ENCODE peak calls at places on chromosomes 16 and 17, in five cellular contexts. Z, P, I, K and L are unnamed samples.

GRCh38 chr16:73365010-73365409 is 317.1 kb upstream of the ZFHX3 start:
- DNase-seq in Z (no peak), P (peak), I (no peak), K (no peak), L (peak)

GRCh38 chr17:69575346-69575761 is 160.9 kb downstream of the MAP2K6 start:
- DNase-seq in Z (peak), P (peak), I (peak), K (no peak), L (peak)

GRCh38 chr17:50150354-50151040 is at the start of gene PPP1R9B:
- DNase-seq in Z (no peak), P (no peak), I (no peak), K (no peak), L (no peak)

GRCh38 chr16:52460652-52461172 is 86.2 kb downstream of the TOX3 start:
- DNase-seq in Z (no peak), P (no peak), I (no peak), K (no peak), L (no peak)

GRCh38 chr17:60093694-60094093 is 15.0 kb upstream of the HEATR6 start:
- DNase-seq in Z (no peak), P (no peak), I (no peak), K (no peak), L (no peak)

GRCh38 chr17:61335105-61335844 is 64.4 kb upstream of the TBX2 start:
- DNase-seq in Z (no peak), P (peak), I (peak), K (no peak), L (peak)

GRCh38 chr17:71655542-71655941 is 465.3 kb upstream of the SOX9 start:
- DNase-seq in Z (no peak), P (no peak), I (no peak), K (no peak), L (no peak)

GRCh38 chr17:34412022-34412421 is 49.0 kb upstream of the CCL1 start:
- DNase-seq in Z (no peak), P (no peak), I (no peak), K (no peak), L (no peak)

GRCh38 chr16:30395155-30395991 is at the start of gene ZNF48:
- DNase-seq in Z (peak), P (peak), I (peak), K (peak), L (peak)

GRCh38 chr17:62852195-62852594 is 44.1 kb upstream of the MARCHF10 start:
- DNase-seq in Z (peak), P (no peak), I (no peak), K (no peak), L (no peak)

GRCh38 chr16:62909597-62909996 is 873.4 kb upstream of the CDH8 start:
- DNase-seq in Z (no peak), P (no peak), I (no peak), K (no peak), L (no peak)

GRCh38 chr16:69772560-69773254 is 10.6 kb downstream of the WWP2 start:
- DNase-seq in Z (no peak), P (no peak), I (peak), K (no peak), L (no peak)

GRCh38 chr17:83053779-83054451 is 25.5 kb upstream of the METRNL start:
- DNase-seq in Z (no peak), P (no peak), I (no peak), K (peak), L (no peak)

GRCh38 chr16:52964290-52964689 is 88.4 kb downstream of the CHD9NB start:
- DNase-seq in Z (no peak), P (no peak), I (no peak), K (no peak), L (peak)

GRCh38 chr17:80123791-80124190 is 22.4 kb downstream of the GAA start:
- DNase-seq in Z (peak), P (peak), I (peak), K (peak), L (no peak)

GRCh38 chr16:78984324-78984723 is 616.2 kb downstream of the MAF start:
- DNase-seq in Z (peak), P (no peak), I (no peak), K (no peak), L (no peak)

GRCh38 chr16:47848481-47849109 is 307.2 kb downstream of the ABCC12 start:
- DNase-seq in Z (peak), P (peak), I (peak), K (no peak), L (peak)

GRCh38 chr17:61325382-61326073 is 74.1 kb upstream of the TBX2 start:
- DNase-seq in Z (no peak), P (peak), I (peak), K (no peak), L (no peak)

GRCh38 chr16:89873822-89874689 is 664 bp downstream of the TCF25 start:
- DNase-seq in Z (peak), P (peak), I (peak), K (peak), L (peak)

GRCh38 chr16:57977418-57978069 is 6.6 kb upstream of the CNGB1 start:
- DNase-seq in Z (no peak), P (no peak), I (no peak), K (no peak), L (no peak)

GRCh38 chr17:43830510-43831145 is 2.3 kb downstream of the MPP3 start:
- DNase-seq in Z (no peak), P (no peak), I (no peak), K (no peak), L (no peak)

GRCh38 chr16:73171380-73171779 is 123.5 kb upstream of the ZFHX3 start:
- DNase-seq in Z (peak), P (no peak), I (no peak), K (no peak), L (no peak)

GRCh38 chr16:66603537-66604375 is 748 bp upstream of the CMTM3 start:
- DNase-seq in Z (no peak), P (peak), I (peak), K (no peak), L (peak)

GRCh38 chr17:33674685-33675084 is 381.6 kb upstream of the ASIC2 start:
- DNase-seq in Z (peak), P (peak), I (peak), K (peak), L (peak)

GRCh38 chr16:70746708-70747424 is 54.1 kb downstream of the VAC14 start:
- DNase-seq in Z (peak), P (peak), I (peak), K (peak), L (peak)

DNA sequence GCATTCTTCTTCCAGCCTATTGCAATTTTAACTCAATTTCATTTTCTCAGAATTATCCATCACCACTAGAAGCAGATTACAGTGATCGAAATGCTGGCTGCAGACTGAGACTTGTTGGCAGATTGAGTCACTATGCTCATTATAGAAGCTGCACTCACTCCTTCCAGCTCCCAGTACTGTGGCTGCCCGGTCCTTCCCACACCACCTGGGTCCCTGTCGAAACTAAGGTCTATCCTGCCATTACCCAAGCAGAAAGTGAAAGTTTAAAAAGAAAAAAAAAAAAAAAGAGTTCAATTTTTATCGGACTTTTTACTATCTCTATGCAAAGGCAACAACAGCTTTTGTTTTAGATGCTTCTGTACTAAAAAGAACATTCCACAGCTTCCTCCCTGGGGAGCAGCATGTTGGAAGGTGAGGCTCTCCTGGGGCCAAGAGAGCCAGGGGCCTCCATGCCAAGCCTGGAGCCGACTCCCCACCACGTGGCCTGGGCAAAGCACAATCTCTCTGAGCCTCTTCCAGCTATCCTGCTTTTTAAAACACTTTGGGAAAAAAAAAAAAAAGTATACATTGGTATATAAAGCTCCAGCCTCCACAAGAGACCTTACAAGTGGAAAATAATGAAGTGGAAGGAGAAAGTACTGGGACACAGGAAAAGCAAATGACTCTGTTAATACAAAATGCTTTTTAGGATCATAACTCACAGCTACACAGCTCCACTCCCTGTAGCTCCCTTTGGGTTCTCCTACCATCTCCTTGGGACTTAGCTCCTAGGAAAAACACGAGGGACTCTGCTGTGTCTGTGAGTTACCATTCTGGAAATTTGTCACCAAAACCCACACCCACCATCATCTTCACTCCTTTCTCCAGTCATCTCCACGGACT is 77.8 kb downstream of the USP31 start:
- DNase-seq in Z (peak), P (peak), I (peak), K (no peak), L (peak)
- H3K4me3 ChIP-seq in Z (no peak), P (no peak), I (no peak), K (no peak), L (peak)

DNA sequence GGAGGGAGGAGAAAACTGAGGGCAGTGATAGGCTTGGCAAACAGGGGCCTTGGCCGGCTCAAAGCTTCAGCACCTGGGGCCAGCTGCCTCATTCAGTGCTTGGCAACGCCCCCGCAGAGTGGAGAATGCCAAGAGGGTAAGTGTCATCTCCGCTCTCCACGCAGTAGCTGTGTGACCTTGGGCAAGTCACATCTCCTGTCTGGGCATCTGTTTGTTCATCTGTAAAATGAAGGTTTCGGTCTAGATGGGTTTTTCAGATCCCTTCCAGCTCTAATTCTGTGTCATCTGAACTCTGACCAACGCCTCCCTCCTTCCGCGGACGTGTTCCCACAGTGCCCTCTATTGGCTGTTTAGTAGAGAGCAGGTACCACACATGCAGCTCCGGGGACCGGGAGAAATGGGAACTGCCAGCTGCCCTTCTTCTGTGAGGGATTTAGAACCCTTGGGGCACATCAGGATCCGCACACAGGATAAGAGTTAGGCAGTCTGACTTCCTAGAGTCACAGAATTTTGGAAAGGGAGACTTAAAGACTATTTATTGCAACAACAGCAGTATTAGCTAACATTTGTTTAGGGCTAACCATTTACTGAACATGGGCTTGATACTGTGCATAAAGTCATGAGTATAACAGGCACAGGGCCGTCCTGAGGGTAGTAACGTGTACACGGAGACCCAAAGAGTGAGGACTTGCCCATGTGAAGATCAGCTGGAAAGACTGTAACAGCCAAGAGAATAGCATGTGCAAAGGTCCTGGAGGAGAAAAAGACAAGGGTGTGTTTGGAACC is 26.8 kb downstream of the GP2 start:
- DNase-seq in Z (peak), P (peak), I (peak), K (peak), L (peak)
- TF ChIP-seq CTCF in Z (peak), P (peak), I (peak), K (peak), L (peak)

DNA sequence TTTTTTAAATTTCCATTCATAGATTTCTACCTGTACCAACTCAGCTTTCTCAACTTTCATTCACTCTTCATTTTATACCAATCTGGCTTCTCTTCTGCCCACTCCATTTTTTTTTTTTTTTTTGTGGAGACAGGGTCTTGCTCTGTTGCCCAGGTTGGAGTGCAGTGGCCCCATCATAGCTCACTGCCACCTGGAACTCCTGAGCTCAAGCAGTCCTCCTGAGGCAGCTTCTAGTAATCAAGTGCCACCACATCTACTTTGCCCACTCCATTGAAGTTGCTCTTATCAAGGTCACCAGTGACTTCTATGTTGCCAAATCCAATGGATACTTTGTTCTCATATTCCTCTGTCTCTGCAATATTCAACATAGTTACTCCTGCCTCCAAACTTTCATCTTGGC is 1.7 kb downstream of the SUPT6H start:
- DNase-seq in Z (no peak), P (no peak), I (no peak), K (no peak), L (no peak)
- H3K4me3 ChIP-seq in Z (no peak), P (no peak), I (no peak), K (no peak), L (no peak)

GRCh38 chr17:6471531-6472465 is 27.5 kb downstream of the PIMREG start:
- DNase-seq in Z (peak), P (peak), I (peak), K (no peak), L (peak)
- TF ChIP-seq CTCF in Z (peak), P (peak), I (no peak), K (no peak), L (no peak)

DNA sequence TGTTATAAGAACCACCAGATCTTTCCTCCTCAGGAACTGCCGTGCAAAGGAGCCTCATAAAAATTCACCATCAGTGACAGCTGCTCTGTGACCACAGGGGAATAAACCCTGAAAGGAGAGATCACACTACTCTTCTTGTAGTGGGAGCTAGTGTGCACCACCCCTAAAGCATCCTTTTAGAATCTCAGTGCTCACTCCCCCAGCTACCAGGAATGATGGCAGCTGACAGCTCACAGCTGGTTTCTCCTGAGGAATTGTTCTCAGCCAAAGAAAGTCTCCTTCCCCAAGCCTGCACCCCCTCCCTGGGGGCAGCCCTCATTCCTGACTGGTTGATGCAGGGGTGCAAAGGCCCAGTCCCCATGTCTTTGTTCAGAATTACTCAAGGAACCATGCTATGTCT is 18.7 kb downstream of the VAT1L start:
- DNase-seq in Z (no peak), P (no peak), I (no peak), K (no peak), L (no peak)
- H3K4me3 ChIP-seq in Z (no peak), P (no peak), I (no peak), K (no peak), L (no peak)

GRCh38 chr16:3687792-3688191 is 29.5 kb downstream of the TRAP1 start:
- DNase-seq in Z (no peak), P (no peak), I (no peak), K (no peak), L (no peak)

GRCh38 chr16:3690470-3690918 is 26.8 kb downstream of the TRAP1 start:
- DNase-seq in Z (peak), P (peak), I (peak), K (peak), L (peak)

GRCh38 chr16:3690991-3691720 is 26.2 kb downstream of the TRAP1 start:
- DNase-seq in Z (no peak), P (no peak), I (peak), K (no peak), L (peak)

GRCh38 chr16:3689731-3690130 is 27.6 kb downstream of the TRAP1 start:
- DNase-seq in Z (no peak), P (no peak), I (no peak), K (no peak), L (no peak)

DNA sequence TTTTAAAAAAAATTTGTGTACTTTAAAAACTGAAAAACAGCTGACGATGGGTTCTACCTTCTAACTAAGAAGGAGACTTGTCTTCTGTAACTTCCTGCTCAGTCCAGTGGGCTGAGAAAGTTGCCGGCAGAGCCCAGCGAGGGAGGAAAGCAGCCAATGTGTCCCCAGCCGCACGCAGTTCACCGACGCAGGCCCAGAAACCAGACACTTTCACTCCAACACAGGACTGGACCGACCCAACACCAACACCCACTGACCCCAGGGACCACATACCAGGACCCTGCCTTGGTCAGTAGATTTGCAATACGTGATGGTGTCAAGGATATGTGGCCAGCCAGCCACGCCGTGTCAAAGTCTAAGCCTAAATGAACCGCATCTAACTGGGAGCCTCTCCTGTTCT is 25.5 kb downstream of the TRAP1 start:
- DNase-seq in Z (no peak), P (no peak), I (peak), K (no peak), L (no peak)
- TF ChIP-seq CTCF in Z (no peak), P (no peak), I (no peak), K (no peak), L (no peak)

DNA sequence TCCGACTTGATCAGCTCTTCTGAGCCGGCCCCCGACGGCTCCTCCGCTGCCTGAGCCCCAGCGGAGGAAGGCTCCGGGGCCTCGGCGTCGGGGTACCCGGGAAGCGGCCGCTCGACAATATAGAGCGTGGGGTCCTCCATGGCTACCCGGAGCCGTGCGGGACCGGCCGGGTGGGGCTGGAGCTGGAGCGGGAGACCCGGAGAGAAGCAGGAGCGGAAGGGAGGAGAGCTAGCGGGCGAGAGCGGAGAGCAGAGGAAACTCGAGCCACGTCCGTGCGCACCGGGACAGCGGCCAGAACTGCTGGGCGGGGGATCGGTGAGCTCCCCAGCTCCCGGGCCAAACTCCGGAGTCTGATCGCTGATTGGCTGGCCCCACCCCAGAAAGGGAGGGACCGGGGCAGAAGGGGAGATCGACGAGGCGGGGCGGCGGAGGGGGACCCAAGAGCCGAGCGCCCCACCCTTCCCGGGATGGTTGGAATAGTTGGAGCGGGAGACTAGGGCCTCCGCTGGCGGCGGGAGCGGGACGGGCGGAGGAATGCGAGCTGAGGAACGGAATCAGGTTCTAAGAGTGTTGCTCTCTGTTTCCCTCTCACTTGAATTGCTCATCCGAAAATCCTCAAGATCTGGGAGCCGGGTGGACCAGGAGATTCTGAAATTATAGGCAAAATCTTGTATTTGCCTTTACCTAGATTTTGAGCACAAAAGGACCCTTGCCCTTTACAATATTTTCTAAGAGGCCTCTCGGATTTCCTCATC is at the start of gene CAVIN1:
- DNase-seq in Z (peak), P (peak), I (peak), K (peak), L (peak)
- H3K4me3 ChIP-seq in Z (peak), P (peak), I (peak), K (peak), L (peak)

DNA sequence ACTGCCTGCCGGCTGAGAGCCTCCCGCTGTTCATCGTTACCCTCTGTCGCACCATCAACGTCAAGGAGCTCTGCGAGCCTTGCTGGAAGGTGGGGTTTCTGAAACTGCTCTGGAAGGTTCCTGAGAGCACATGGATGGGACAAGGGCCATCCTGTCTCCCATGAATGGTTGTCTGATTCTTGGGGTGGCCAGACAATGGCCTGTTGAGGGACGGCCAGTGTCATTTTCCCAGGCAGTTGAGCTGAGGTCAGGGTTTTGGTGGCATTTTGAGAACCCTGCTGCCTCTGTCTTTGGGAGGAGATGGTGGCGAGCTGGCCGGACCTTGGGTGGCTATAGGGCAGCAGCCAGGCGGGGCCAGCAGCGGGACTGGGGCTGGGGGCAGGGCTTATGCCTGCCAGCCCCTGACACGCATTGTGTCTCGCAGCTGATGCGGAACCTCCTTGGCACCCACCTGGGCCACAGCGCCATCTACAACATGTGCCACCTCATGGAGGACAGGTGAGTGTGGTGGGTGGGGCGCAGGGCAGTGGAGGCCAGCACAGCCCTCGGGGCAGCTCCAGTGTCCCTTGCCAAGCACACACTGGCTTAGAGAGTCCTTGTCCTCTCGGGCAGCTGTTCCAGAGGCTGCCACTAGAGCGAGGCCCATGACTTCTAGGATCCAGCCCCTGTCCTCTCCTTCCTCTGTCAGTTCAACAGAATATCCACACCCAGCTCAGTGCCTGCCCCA is 9.1 kb downstream of the TSC2 start:
- DNase-seq in Z (peak), P (no peak), I (no peak), K (no peak), L (no peak)
- TF ChIP-seq CTCF in Z (peak), P (no peak), I (peak), K (no peak), L (peak)